ENCODE peak calls at places on chromosome 12, in nine cellular contexts. M is stimulated activated CD8-positive, alpha-beta memory T cell treated with anti-CD3 and anti-CD28 coated beads, Interleukin-12 subunit alpha, Interleukin-12 subunit beta, amount 100 ng/mL, for 4 hours; Q is HTR-8/SVneo; S is IMR-90; B is RWPE1; I is GM23248; W is transverse colon; Y is NCI-H1105; C is NCI-H1417. G is an unnamed sample.
A peak's percentile ranks its signal among the peaks of the same experiment; 100 is the strongest.

GRCh38 chr12:91637789-91638624 is 455.4 kb upstream of the DCN start:
- DNase-seq in M (no peak), Q (no peak), S (no peak), B (no peak), I (no peak), W (no peak), Y (no peak), C (no peak), G (no peak)

GRCh38 chr12:110794623-110795280 is 52.0 kb upstream of the CCDC63 start:
- DNase-seq in M (no peak), Q (no peak), S (no peak), B (no peak), I (peak; percentile 60), W (peak; percentile 57), Y (no peak), C (no peak), G (no peak)

GRCh38 chr12:127280393-127281275 is 986.3 kb upstream of the TMEM132C start:
- DNase-seq in M (peak; percentile 10), Q (no peak), S (no peak), B (peak; percentile 43), I (peak; percentile 42), W (peak; percentile 70), Y (no peak), C (no peak), G (no peak)

GRCh38 chr12:54935235-54935951 is 49.2 kb downstream of the TESPA1 start:
- DNase-seq in M (no peak), Q (peak; percentile 19), S (peak; percentile 91), B (peak; percentile 96), I (peak; percentile 94), W (no peak), Y (no peak), C (no peak), G (peak; percentile 52)

GRCh38 chr12:122356192-122356635 is 66.3 kb downstream of the CLIP1 start:
- DNase-seq in M (no peak), Q (peak; percentile 58), S (peak; percentile 78), B (peak; percentile 32), I (peak; percentile 65), W (peak; percentile 51), Y (peak; percentile 47), C (peak; percentile 27), G (no peak)

GRCh38 chr12:14193623-14194022 is 171.9 kb upstream of the ATF7IP start:
- DNase-seq in M (no peak), Q (no peak), S (no peak), B (no peak), I (no peak), W (no peak), Y (no peak), C (peak; percentile 63), G (no peak)

GRCh38 chr12:30990776-30991175 is 64.2 kb downstream of the TSPAN11 start:
- DNase-seq in M (no peak), Q (no peak), S (no peak), B (no peak), I (no peak), W (no peak), Y (no peak), C (no peak), G (no peak)

GRCh38 chr12:127619869-127620769 is 646.9 kb upstream of the TMEM132C start:
- DNase-seq in M (no peak), Q (no peak), S (no peak), B (no peak), I (no peak), W (no peak), Y (peak; percentile 36), C (no peak), G (no peak)